ENCODE peak calls at places on chromosome 6, in five cellular contexts. Z is mesendoderm, B is colonic mucosa, S is left lung, Q is esophagus squamous epithelium. I is an unnamed sample.

GRCh38 chr6:160102956-160103824 is 18.4 kb upstream of the SLC22A1 start:
- DNase-seq in Z (peak; percentile 77), B (peak; percentile 51), S (no peak), Q (no peak), I (peak; percentile 35)

GRCh38 chr6:56437171-56437900 is 190.0 kb upstream of the COL21A1 start:
- DNase-seq in Z (no peak), B (no peak), S (no peak), Q (no peak), I (no peak)

GRCh38 chr6:78031228-78031627 is 378.4 kb downstream of the MEI4 start:
- DNase-seq in Z (no peak), B (no peak), S (no peak), Q (no peak), I (no peak)

GRCh38 chr6:109769213-109769612 is 78.1 kb downstream of the FIG4 start:
- DNase-seq in Z (no peak), B (no peak), S (no peak), Q (no peak), I (no peak)

GRCh38 chr6:11769816-11770545 is 8.6 kb downstream of the ADTRP start:
- DNase-seq in Z (peak; percentile 95), B (peak; percentile 54), S (no peak), Q (no peak), I (no peak)

GRCh38 chr6:153108320-153108719 is 22.8 kb downstream of the RGS17 start:
- DNase-seq in Z (peak; percentile 48), B (no peak), S (no peak), Q (no peak), I (no peak)

GRCh38 chr6:128641701-128642100 is 121.3 kb upstream of the PTPRK start:
- DNase-seq in Z (no peak), B (no peak), S (no peak), Q (no peak), I (no peak)

GRCh38 chr6:31680841-31681671 is at the start of gene LY6G5C:
- DNase-seq in Z (peak; percentile 79), B (peak; percentile 86), S (peak; percentile 92), Q (peak; percentile 33), I (no peak)

GRCh38 chr6:167676000-167676665 is 150.6 kb upstream of the AFDN start:
- DNase-seq in Z (no peak), B (peak; percentile 87), S (no peak), Q (no peak), I (no peak)

GRCh38 chr6:36547646-36548400 is 544 bp upstream of the STK38 start:
- DNase-seq in Z (no peak), B (no peak), S (no peak), Q (no peak), I (no peak)

GRCh38 chr6:55108469-55109130 is 65.7 kb upstream of the HCRTR2 start:
- DNase-seq in Z (peak; percentile 71), B (no peak), S (peak; percentile 10), Q (no peak), I (peak; percentile 9)

GRCh38 chr6:111737065-111737521 is 131.4 kb upstream of the TRAF3IP2 start:
- DNase-seq in Z (no peak), B (no peak), S (no peak), Q (no peak), I (no peak)

GRCh38 chr6:111738631-111739030 is 133.0 kb upstream of the TRAF3IP2 start:
- DNase-seq in Z (no peak), B (no peak), S (no peak), Q (no peak), I (no peak)

GRCh38 chr6:111738156-111738555 is 132.5 kb upstream of the TRAF3IP2 start:
- DNase-seq in Z (peak; percentile 55), B (no peak), S (no peak), Q (no peak), I (no peak)

GRCh38 chr6:111734068-111734825 is 128.6 kb upstream of the TRAF3IP2 start:
- DNase-seq in Z (no peak), B (no peak), S (no peak), Q (no peak), I (no peak)

GRCh38 chr6:111736005-111736607 is 130.4 kb upstream of the TRAF3IP2 start:
- DNase-seq in Z (no peak), B (no peak), S (no peak), Q (no peak), I (no peak)
- H3K4me1 ChIP-seq in Z (peaks cover 5% of the 10 kb centered on the region), B (no peaks in the 10 kb centered on the region), S (no peaks in the 10 kb centered on the region), Q (no peaks in the 10 kb centered on the region), I (peaks cover 5% of the 10 kb centered on the region)

GRCh38 chr6:4316867-4317400 is 181.6 kb upstream of the ECI2 start:
- DNase-seq in Z (peak; percentile 60), B (peak; percentile 76), S (no peak), Q (no peak), I (no peak)

GRCh38 chr6:4309540-4309939 is 174.2 kb upstream of the ECI2 start:
- DNase-seq in Z (no peak), B (no peak), S (no peak), Q (no peak), I (no peak)

GRCh38 chr6:4313044-4313686 is 177.8 kb upstream of the ECI2 start:
- DNase-seq in Z (peak; percentile 79), B (peak; percentile 83), S (no peak), Q (no peak), I (no peak)

GRCh38 chr6:4311976-4312860 is 176.8 kb upstream of the ECI2 start:
- DNase-seq in Z (no peak), B (no peak), S (no peak), Q (no peak), I (no peak)

DNA sequence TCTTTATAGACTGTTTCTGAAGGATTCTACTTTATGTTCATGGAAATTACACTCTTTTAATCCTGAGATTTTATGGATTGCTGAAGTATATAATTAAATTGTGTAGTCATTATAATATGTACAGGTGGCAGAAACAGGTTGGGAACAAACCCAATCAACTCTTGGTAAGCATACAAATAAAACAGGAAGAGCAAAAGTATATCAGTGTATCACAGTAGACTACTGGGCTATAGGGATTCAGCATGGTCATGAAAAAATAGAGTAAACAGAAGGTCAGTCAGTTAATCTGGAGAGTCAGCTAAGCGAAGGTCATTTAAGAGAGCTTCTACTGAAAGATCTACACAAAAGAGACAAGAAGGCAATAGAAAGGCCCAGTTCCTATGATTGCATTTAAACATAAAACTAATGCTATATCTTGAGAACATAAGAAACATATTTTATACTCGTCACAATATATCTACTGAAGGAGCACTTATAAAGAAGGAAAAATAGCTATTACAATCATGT is 178.9 kb upstream of the ECI2 start:
- DNase-seq in Z (no peak), B (no peak), S (no peak), Q (no peak), I (no peak)
- H3K4me3 ChIP-seq in Z (no peak overlapping the region), B (no peak overlapping the region), S (no peak overlapping the region), Q (no peak overlapping the region), I (no peak overlapping the region)

GRCh38 chr6:158799051-158799792 is 19.9 kb downstream of the EZR start:
- DNase-seq in Z (no peak), B (peak; percentile 70), S (no peak), Q (no peak), I (no peak)

GRCh38 chr6:158795516-158795915 is 23.7 kb downstream of the EZR start:
- DNase-seq in Z (no peak), B (no peak), S (no peak), Q (no peak), I (no peak)

GRCh38 chr6:158798311-158798710 is 20.9 kb downstream of the EZR start:
- DNase-seq in Z (no peak), B (no peak), S (no peak), Q (no peak), I (no peak)

GRCh38 chr6:158796353-158796752 is 22.8 kb downstream of the EZR start:
- DNase-seq in Z (no peak), B (no peak), S (no peak), Q (no peak), I (no peak)

GRCh38 chr6:158797331-158798202 is 21.6 kb downstream of the EZR start:
- DNase-seq in Z (no peak), B (no peak), S (no peak), Q (no peak), I (no peak)
- H3K4me1 ChIP-seq in Z (peaks cover 2% of the 10 kb centered on the region), B (peaks cover 32% of the 10 kb centered on the region), S (peaks cover 44% of the 10 kb centered on the region), Q (peaks cover 11% of the 10 kb centered on the region), I (peaks cover 5% of the 10 kb centered on the region)

GRCh38 chr6:148507774-148508173 is 165.1 kb downstream of the SASH1 start:
- DNase-seq in Z (no peak), B (no peak), S (no peak), Q (no peak), I (no peak)

GRCh38 chr6:148509789-148510581 is 167.3 kb downstream of the SASH1 start:
- DNase-seq in Z (peak; percentile 65), B (peak; percentile 45), S (no peak), Q (no peak), I (no peak)

GRCh38 chr6:148508401-148509151 is 165.9 kb downstream of the SASH1 start:
- DNase-seq in Z (peak; percentile 70), B (no peak), S (no peak), Q (no peak), I (no peak)

GRCh38 chr6:148513145-148514071 is 170.8 kb downstream of the SASH1 start:
- DNase-seq in Z (peak; percentile 40), B (no peak), S (no peak), Q (no peak), I (no peak)

DNA sequence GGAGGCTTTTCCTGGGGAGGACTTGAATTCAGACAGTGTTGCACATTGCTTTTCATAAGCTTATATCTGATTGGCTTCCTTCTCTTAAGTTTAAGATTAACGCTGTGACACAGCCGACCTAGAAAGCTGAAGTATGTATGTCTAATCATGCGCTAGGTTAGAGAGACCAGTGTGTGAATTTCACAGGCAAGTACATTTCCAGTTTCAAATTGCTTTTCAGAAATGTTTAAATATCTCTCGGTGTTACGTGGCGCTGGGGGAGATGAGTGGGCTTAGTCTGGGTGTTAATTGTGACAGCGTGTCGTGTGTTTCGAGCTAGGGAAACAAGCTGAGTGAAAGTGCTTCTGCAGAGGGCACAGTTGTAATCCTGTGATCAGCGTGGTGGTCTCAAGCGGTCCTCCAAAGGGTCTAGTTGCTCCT is 166.5 kb downstream of the SASH1 start:
- DNase-seq in Z (no peak), B (no peak), S (no peak), Q (no peak), I (no peak)
- H3K4me3 ChIP-seq in Z (no peak overlapping the region), B (peak overlapping the region; percentile 12), S (peak overlapping the region; percentile 10), Q (peak overlapping the region; percentile 57), I (no peak overlapping the region)

GRCh38 chr6:33812669-33813068 is 8.9 kb upstream of the MLN start:
- DNase-seq in Z (peak; percentile 90), B (peak; percentile 37), S (no peak), Q (no peak), I (peak; percentile 74)
- H3K4me1 ChIP-seq in Z (peaks cover 3% of the 10 kb centered on the region), B (no peaks in the 10 kb centered on the region), S (no peaks in the 10 kb centered on the region), Q (no peaks in the 10 kb centered on the region), I (peaks cover 20% of the 10 kb centered on the region)

GRCh38 chr6:159043986-159044385 is 805 bp downstream of the TAGAP start:
- DNase-seq in Z (no peak), B (peak; percentile 14), S (no peak), Q (no peak), I (no peak)
- H3K4me3 ChIP-seq in Z (no peak overlapping the region), B (peak overlapping the region; percentile 8), S (peak overlapping the region; percentile 6), Q (peak overlapping the region; percentile 52), I (no peak overlapping the region)

I was measured in iPS DF 6.9.